ENCODE peak calls at places on chromosomes 1 and 21, in seven cellular contexts. N, V, J, F, U, P and X are unnamed samples.

GRCh38 chr1:212313616-212314015 is 28.4 kb downstream of the PPP2R5A start:
- DNase-seq in N (no peak), V (no peak), J (no peak), F (no peak), U (no peak), P (no peak), X (no peak)

GRCh38 chr21:15732290-15732995 is 2.7 kb downstream of the USP25 start:
- DNase-seq in N (peak), V (no peak), J (no peak), F (no peak), U (no peak), P (no peak), X (no peak)

GRCh38 chr1:56712150-56712549 is 67.0 kb downstream of the PRKAA2 start:
- DNase-seq in N (no peak), V (no peak), J (no peak), F (no peak), U (no peak), P (no peak), X (no peak)

GRCh38 chr1:227449051-227449450 is 114.3 kb upstream of the ZNF678 start:
- DNase-seq in N (no peak), V (no peak), J (no peak), F (no peak), U (no peak), P (no peak), X (no peak)

GRCh38 chr21:42779431-42779861 is 99.9 kb downstream of the WDR4 start:
- DNase-seq in N (no peak), V (no peak), J (no peak), F (no peak), U (no peak), P (no peak), X (no peak)

GRCh38 chr1:189929501-189930099 is 548.1 kb downstream of the BRINP3 start:
- DNase-seq in N (no peak), V (no peak), J (no peak), F (no peak), U (no peak), P (no peak), X (no peak)

GRCh38 chr1:75079535-75080290 is 54.5 kb upstream of the LHX8 start:
- DNase-seq in N (no peak), V (no peak), J (no peak), F (no peak), U (no peak), P (no peak), X (no peak)

GRCh38 chr21:46549650-46550049 is 55.2 kb downstream of the S100B start:
- DNase-seq in N (no peak), V (peak), J (no peak), F (peak), U (no peak), P (no peak), X (peak)

GRCh38 chr1:8077120-8077573 is 51.0 kb upstream of the ERRFI1 start:
- DNase-seq in N (no peak), V (peak), J (no peak), F (no peak), U (peak), P (no peak), X (peak)

GRCh38 chr1:30444404-30444803 is 279.0 kb downstream of the MATN1 start:
- DNase-seq in N (no peak), V (no peak), J (no peak), F (peak), U (no peak), P (no peak), X (no peak)

GRCh38 chr1:116131170-116131569 is 20.0 kb downstream of the MAB21L3 start:
- DNase-seq in N (no peak), V (no peak), J (no peak), F (no peak), U (no peak), P (no peak), X (no peak)

GRCh38 chr21:28615276-28615675 is 377.4 kb downstream of the LTN1 start:
- DNase-seq in N (no peak), V (no peak), J (no peak), F (no peak), U (no peak), P (no peak), X (no peak)

GRCh38 chr1:2580691-2581090 is 5.9 kb upstream of the PRXL2B start:
- DNase-seq in N (no peak), V (no peak), J (no peak), F (no peak), U (no peak), P (no peak), X (no peak)

GRCh38 chr1:248850124-248850523 is 8.8 kb downstream of the ZNF692 start:
- DNase-seq in N (no peak), V (no peak), J (no peak), F (no peak), U (no peak), P (no peak), X (no peak)

GRCh38 chr1:183914283-183914682 is 109.4 kb downstream of the RGL1 start:
- DNase-seq in N (no peak), V (no peak), J (no peak), F (no peak), U (no peak), P (no peak), X (no peak)

GRCh38 chr1:219125342-219125741 is 48.3 kb upstream of the LYPLAL1 start:
- DNase-seq in N (no peak), V (no peak), J (no peak), F (no peak), U (no peak), P (no peak), X (no peak)

GRCh38 chr1:11804666-11805453 is 904 bp downstream of the MTHFR start:
- DNase-seq in N (no peak), V (peak), J (peak), F (no peak), U (no peak), P (no peak), X (peak)

GRCh38 chr1:53592521-53592982 is 133.4 kb downstream of the DMRTB1 start:
- DNase-seq in N (no peak), V (peak), J (peak), F (no peak), U (no peak), P (no peak), X (no peak)

GRCh38 chr21:41952568-41953248 is 1.1 kb downstream of the C2CD2 start:
- DNase-seq in N (no peak), V (no peak), J (no peak), F (no peak), U (no peak), P (no peak), X (no peak)

GRCh38 chr1:151062738-151063371 is 2.7 kb downstream of the MLLT11 start:
- DNase-seq in N (no peak), V (no peak), J (no peak), F (no peak), U (peak), P (no peak), X (no peak)

GRCh38 chr1:12547586-12548225 is 70.3 kb downstream of the DHRS3 start:
- DNase-seq in N (no peak), V (no peak), J (no peak), F (no peak), U (no peak), P (no peak), X (no peak)

GRCh38 chr1:43981135-43981491 is 2.1 kb downstream of the B4GALT2 start:
- DNase-seq in N (no peak), V (peak), J (no peak), F (no peak), U (no peak), P (no peak), X (no peak)

GRCh38 chr1:1827456-1827855 is 49.2 kb upstream of the NADK start:
- DNase-seq in N (no peak), V (no peak), J (no peak), F (no peak), U (no peak), P (no peak), X (no peak)

GRCh38 chr1:61244114-61244513 is 161.8 kb downstream of the NFIA start:
- DNase-seq in N (no peak), V (no peak), J (peak), F (no peak), U (no peak), P (no peak), X (no peak)

GRCh38 chr21:35696644-35697043 is 363.7 kb downstream of the SETD4 start:
- DNase-seq in N (no peak), V (no peak), J (no peak), F (no peak), U (no peak), P (no peak), X (no peak)

DNA sequence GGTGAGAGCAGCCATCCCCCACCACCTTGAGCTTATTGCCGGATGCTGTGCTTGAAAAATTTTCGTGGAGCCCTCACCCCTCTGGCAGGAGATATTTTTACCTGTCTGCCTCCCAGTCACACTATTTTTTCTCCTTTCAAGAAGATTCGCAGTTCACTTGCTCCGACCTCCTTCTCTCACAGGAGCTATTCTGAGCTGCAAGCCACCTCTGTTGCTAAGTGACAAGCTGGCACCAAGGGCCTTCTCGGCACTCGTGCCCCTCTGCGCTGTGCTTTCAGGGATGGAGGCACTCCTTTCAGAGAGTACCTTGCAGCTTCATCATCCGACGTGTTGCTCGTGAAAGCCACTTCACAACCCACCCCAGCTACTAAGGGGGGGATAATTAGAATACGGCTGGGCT is 11.5 kb downstream of the SLC6A17 start:
- DNase-seq in N (no peak), V (no peak), J (no peak), F (no peak), U (no peak), P (no peak), X (no peak)
- TF ChIP-seq EP300 in N (no peak), V (no peak), J (no peak), F (no peak), U (no peak), P (no peak), X (no peak)

GRCh38 chr21:45441431-45442255 is 36.7 kb downstream of the COL18A1 start:
- DNase-seq in N (no peak), V (no peak), J (no peak), F (no peak), U (no peak), P (no peak), X (peak)

GRCh38 chr21:45444385-45444784 is 39.4 kb downstream of the COL18A1 start:
- DNase-seq in N (no peak), V (no peak), J (no peak), F (no peak), U (no peak), P (no peak), X (no peak)

GRCh38 chr21:45442276-45442675 is 37.3 kb downstream of the COL18A1 start:
- DNase-seq in N (no peak), V (no peak), J (no peak), F (no peak), U (no peak), P (no peak), X (no peak)

GRCh38 chr21:45445369-45445768 is 40.4 kb downstream of the COL18A1 start:
- DNase-seq in N (no peak), V (no peak), J (no peak), F (no peak), U (no peak), P (no peak), X (no peak)

GRCh38 chr21:45443595-45444181 is 38.7 kb downstream of the COL18A1 start:
- DNase-seq in N (no peak), V (no peak), J (no peak), F (no peak), U (no peak), P (no peak), X (peak)
- TF ChIP-seq CTCF in N (peak), V (no peak), J (no peak), F (peak), U (no peak), P (peak), X (no peak)

GRCh38 chr1:93779540-93780121 is 98.0 kb upstream of the BCAR3 start:
- DNase-seq in N (no peak), V (no peak), J (no peak), F (no peak), U (peak), P (no peak), X (no peak)
- TF ChIP-seq EP300 in N (no peak), V (no peak), J (no peak), F (no peak), U (peak), P (no peak), X (no peak)

DNA sequence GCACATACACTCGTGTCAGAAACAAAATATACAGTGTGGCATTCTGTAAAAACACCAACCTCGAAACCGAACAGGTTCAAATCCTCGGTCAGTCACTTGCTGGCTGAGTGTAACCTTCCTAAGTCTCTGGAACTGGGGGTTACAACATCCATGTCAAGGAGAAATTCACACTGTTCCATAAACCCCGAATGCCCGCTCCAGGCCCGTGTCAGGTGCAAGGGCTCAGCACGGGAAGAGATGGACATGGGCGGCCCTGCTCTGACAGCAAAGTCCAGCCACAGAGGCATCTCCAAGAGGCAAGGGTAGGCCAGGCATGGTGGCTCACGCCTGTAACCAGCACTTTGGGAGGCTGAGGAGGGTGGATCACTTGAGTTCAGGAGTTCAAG is 79.5 kb downstream of the SLC66A1 start:
- DNase-seq in N (no peak), V (no peak), J (no peak), F (no peak), U (no peak), P (no peak), X (no peak)
- TF ChIP-seq CTCF in N (no peak), V (no peak), J (no peak), F (no peak), U (no peak), P (peak), X (no peak)

GRCh38 chr1:29124366-29125236 is 898 bp upstream of the TMEM200B start:
- DNase-seq in N (no peak), V (peak), J (peak), F (peak), U (peak), P (peak), X (peak)
- TF ChIP-seq EP300 in N (no peak), V (no peak), J (no peak), F (no peak), U (no peak), P (peak), X (no peak)

GRCh38 chr1:25247024-25247828 is at the start of gene RSRP1:
- DNase-seq in N (peak), V (peak), J (peak), F (peak), U (peak), P (peak), X (peak)

GRCh38 chr1:25245393-25245792 is 1.9 kb downstream of the RSRP1 start:
- DNase-seq in N (no peak), V (no peak), J (no peak), F (no peak), U (no peak), P (no peak), X (no peak)

GRCh38 chr1:25246600-25247023 is 642 bp downstream of the RSRP1 start:
- DNase-seq in N (no peak), V (peak), J (peak), F (no peak), U (no peak), P (no peak), X (peak)

GRCh38 chr1:25245809-25246599 is 1.2 kb downstream of the RSRP1 start:
- DNase-seq in N (no peak), V (no peak), J (no peak), F (no peak), U (peak), P (no peak), X (no peak)

GRCh38 chr1:25247829-25248754 is 838 bp upstream of the RSRP1 start:
- DNase-seq in N (no peak), V (no peak), J (no peak), F (no peak), U (no peak), P (no peak), X (no peak)
- TF ChIP-seq CTCF in N (no peak), V (no peak), J (no peak), F (no peak), U (no peak), P (no peak), X (no peak)